ENCODE peak calls at places on chromosomes 1 and 21, in eight cellular contexts. One of them, this sample, is unnamed.

GRCh38 chr1:183871142-183871541 is 66.2 kb downstream of the RGL1 start:
- DNase-seq in neural crest cell: no peak
- DNase-seq in C1 segment of cervical spinal cord: peak; percentile 35
- DNase-seq in A172: peak; percentile 66
- DNase-seq in BJ: peak; percentile 12
- DNase-seq in activated naive CD4-positive, alpha-beta T cell: no peak
- DNase-seq in HFF-Myc: no peak
- DNase-seq in stimulated activated CD8-positive, alpha-beta memory T cell treated with anti-CD3 and anti-CD28 coated beads, Interleukin-15, amount 100 ng/mL, for 4 hours: no peak
- DNase-seq in this sample: no peak

GRCh38 chr1:246178902-246179301 is 328.2 kb downstream of the SMYD3 start:
- DNase-seq in neural crest cell: no peak
- DNase-seq in C1 segment of cervical spinal cord: no peak
- DNase-seq in A172: no peak
- DNase-seq in BJ: no peak
- DNase-seq in activated naive CD4-positive, alpha-beta T cell: no peak
- DNase-seq in HFF-Myc: no peak
- DNase-seq in stimulated activated CD8-positive, alpha-beta memory T cell treated with anti-CD3 and anti-CD28 coated beads, Interleukin-15, amount 100 ng/mL, for 4 hours: no peak
- DNase-seq in this sample: no peak

GRCh38 chr1:31701137-31701736 is 2.6 kb downstream of the COL16A1 start:
- DNase-seq in neural crest cell: no peak
- DNase-seq in C1 segment of cervical spinal cord: peak; percentile 48
- DNase-seq in A172: peak; percentile 92
- DNase-seq in BJ: peak; percentile 85
- DNase-seq in activated naive CD4-positive, alpha-beta T cell: no peak
- DNase-seq in HFF-Myc: peak; percentile 98
- DNase-seq in stimulated activated CD8-positive, alpha-beta memory T cell treated with anti-CD3 and anti-CD28 coated beads, Interleukin-15, amount 100 ng/mL, for 4 hours: no peak
- DNase-seq in this sample: no peak

GRCh38 chr1:26142165-26142564 is 16.7 kb upstream of the FAM110D start:
- DNase-seq in neural crest cell: no peak
- DNase-seq in C1 segment of cervical spinal cord: no peak
- DNase-seq in A172: no peak
- DNase-seq in BJ: no peak
- DNase-seq in activated naive CD4-positive, alpha-beta T cell: no peak
- DNase-seq in HFF-Myc: no peak
- DNase-seq in stimulated activated CD8-positive, alpha-beta memory T cell treated with anti-CD3 and anti-CD28 coated beads, Interleukin-15, amount 100 ng/mL, for 4 hours: no peak
- DNase-seq in this sample: no peak

GRCh38 chr1:7218210-7218832 is 433.1 kb downstream of the CAMTA1 start:
- DNase-seq in neural crest cell: peak; percentile 42
- DNase-seq in C1 segment of cervical spinal cord: peak; percentile 6
- DNase-seq in A172: peak; percentile 31
- DNase-seq in BJ: no peak
- DNase-seq in activated naive CD4-positive, alpha-beta T cell: no peak
- DNase-seq in HFF-Myc: no peak
- DNase-seq in stimulated activated CD8-positive, alpha-beta memory T cell treated with anti-CD3 and anti-CD28 coated beads, Interleukin-15, amount 100 ng/mL, for 4 hours: no peak
- DNase-seq in this sample: no peak

GRCh38 chr1:168079761-168080160 is 57.0 kb downstream of the GPR161 start:
- DNase-seq in neural crest cell: no peak
- DNase-seq in C1 segment of cervical spinal cord: no peak
- DNase-seq in A172: peak; percentile 68
- DNase-seq in BJ: no peak
- DNase-seq in activated naive CD4-positive, alpha-beta T cell: no peak
- DNase-seq in HFF-Myc: no peak
- DNase-seq in stimulated activated CD8-positive, alpha-beta memory T cell treated with anti-CD3 and anti-CD28 coated beads, Interleukin-15, amount 100 ng/mL, for 4 hours: no peak
- DNase-seq in this sample: no peak

GRCh38 chr1:203569490-203570318 is 56.9 kb upstream of the ATP2B4 start:
- DNase-seq in neural crest cell: no peak
- DNase-seq in C1 segment of cervical spinal cord: no peak
- DNase-seq in A172: peak; percentile 79
- DNase-seq in BJ: no peak
- DNase-seq in activated naive CD4-positive, alpha-beta T cell: no peak
- DNase-seq in HFF-Myc: no peak
- DNase-seq in stimulated activated CD8-positive, alpha-beta memory T cell treated with anti-CD3 and anti-CD28 coated beads, Interleukin-15, amount 100 ng/mL, for 4 hours: no peak
- DNase-seq in this sample: no peak

GRCh38 chr1:198246331-198246730 is 89.5 kb downstream of the NEK7 start:
- DNase-seq in neural crest cell: no peak
- DNase-seq in C1 segment of cervical spinal cord: peak; percentile 61
- DNase-seq in A172: no peak
- DNase-seq in BJ: no peak
- DNase-seq in activated naive CD4-positive, alpha-beta T cell: no peak
- DNase-seq in HFF-Myc: no peak
- DNase-seq in stimulated activated CD8-positive, alpha-beta memory T cell treated with anti-CD3 and anti-CD28 coated beads, Interleukin-15, amount 100 ng/mL, for 4 hours: no peak
- DNase-seq in this sample: no peak

GRCh38 chr1:8712413-8713229 is 104.8 kb downstream of the RERE start:
- DNase-seq in neural crest cell: no peak
- DNase-seq in C1 segment of cervical spinal cord: no peak
- DNase-seq in A172: peak; percentile 59
- DNase-seq in BJ: peak; percentile 67
- DNase-seq in activated naive CD4-positive, alpha-beta T cell: no peak
- DNase-seq in HFF-Myc: peak; percentile 73
- DNase-seq in stimulated activated CD8-positive, alpha-beta memory T cell treated with anti-CD3 and anti-CD28 coated beads, Interleukin-15, amount 100 ng/mL, for 4 hours: no peak
- DNase-seq in this sample: no peak

GRCh38 chr21:45204395-45204794 is 83.3 kb downstream of the POFUT2 start:
- DNase-seq in neural crest cell: no peak
- DNase-seq in C1 segment of cervical spinal cord: no peak
- DNase-seq in A172: no peak
- DNase-seq in BJ: no peak
- DNase-seq in activated naive CD4-positive, alpha-beta T cell: no peak
- DNase-seq in HFF-Myc: no peak
- DNase-seq in stimulated activated CD8-positive, alpha-beta memory T cell treated with anti-CD3 and anti-CD28 coated beads, Interleukin-15, amount 100 ng/mL, for 4 hours: no peak
- DNase-seq in this sample: no peak

GRCh38 chr1:111593403-111594127 is 26.0 kb upstream of the RAP1A start:
- DNase-seq in neural crest cell: no peak
- DNase-seq in C1 segment of cervical spinal cord: no peak
- DNase-seq in A172: no peak
- DNase-seq in BJ: no peak
- DNase-seq in activated naive CD4-positive, alpha-beta T cell: no peak
- DNase-seq in HFF-Myc: no peak
- DNase-seq in stimulated activated CD8-positive, alpha-beta memory T cell treated with anti-CD3 and anti-CD28 coated beads, Interleukin-15, amount 100 ng/mL, for 4 hours: no peak
- DNase-seq in this sample: no peak

GRCh38 chr21:30168086-30168485 is 1.5 kb upstream of the CLDN17 start:
- DNase-seq in neural crest cell: no peak
- DNase-seq in C1 segment of cervical spinal cord: no peak
- DNase-seq in A172: no peak
- DNase-seq in BJ: no peak
- DNase-seq in activated naive CD4-positive, alpha-beta T cell: no peak
- DNase-seq in HFF-Myc: no peak
- DNase-seq in stimulated activated CD8-positive, alpha-beta memory T cell treated with anti-CD3 and anti-CD28 coated beads, Interleukin-15, amount 100 ng/mL, for 4 hours: no peak
- DNase-seq in this sample: no peak

GRCh38 chr21:46599251-46599572 is 5.7 kb downstream of the S100B start:
- DNase-seq in neural crest cell: peak; percentile 46
- DNase-seq in C1 segment of cervical spinal cord: no peak
- DNase-seq in A172: peak; percentile 49
- DNase-seq in BJ: peak; percentile 68
- DNase-seq in activated naive CD4-positive, alpha-beta T cell: no peak
- DNase-seq in HFF-Myc: peak; percentile 10
- DNase-seq in stimulated activated CD8-positive, alpha-beta memory T cell treated with anti-CD3 and anti-CD28 coated beads, Interleukin-15, amount 100 ng/mL, for 4 hours: no peak
- DNase-seq in this sample: no peak

GRCh38 chr1:167631987-167632680 is 2.1 kb downstream of the RCSD1 start:
- DNase-seq in neural crest cell: no peak
- DNase-seq in C1 segment of cervical spinal cord: no peak
- DNase-seq in A172: no peak
- DNase-seq in BJ: no peak
- DNase-seq in activated naive CD4-positive, alpha-beta T cell: no peak
- DNase-seq in HFF-Myc: no peak
- DNase-seq in stimulated activated CD8-positive, alpha-beta memory T cell treated with anti-CD3 and anti-CD28 coated beads, Interleukin-15, amount 100 ng/mL, for 4 hours: no peak
- DNase-seq in this sample: no peak

GRCh38 chr1:243849089-243850012 is 692 bp downstream of the AKT3 start:
- DNase-seq in neural crest cell: peak; percentile 39
- DNase-seq in C1 segment of cervical spinal cord: peak; percentile 80
- DNase-seq in A172: peak; percentile 71
- DNase-seq in BJ: peak; percentile 29
- DNase-seq in activated naive CD4-positive, alpha-beta T cell: peak; percentile 44
- DNase-seq in HFF-Myc: no peak
- DNase-seq in stimulated activated CD8-positive, alpha-beta memory T cell treated with anti-CD3 and anti-CD28 coated beads, Interleukin-15, amount 100 ng/mL, for 4 hours: peak; percentile 81
- DNase-seq in this sample: peak; percentile 30

GRCh38 chr1:27601771-27602509 is 2.0 kb downstream of the AHDC1 start:
- DNase-seq in neural crest cell: no peak
- DNase-seq in C1 segment of cervical spinal cord: no peak
- DNase-seq in A172: no peak
- DNase-seq in BJ: no peak
- DNase-seq in activated naive CD4-positive, alpha-beta T cell: no peak
- DNase-seq in HFF-Myc: no peak
- DNase-seq in stimulated activated CD8-positive, alpha-beta memory T cell treated with anti-CD3 and anti-CD28 coated beads, Interleukin-15, amount 100 ng/mL, for 4 hours: no peak
- DNase-seq in this sample: no peak

GRCh38 chr1:230281531-230281930 is 144.6 kb downstream of the PGBD5 start:
- DNase-seq in neural crest cell: no peak
- DNase-seq in C1 segment of cervical spinal cord: no peak
- DNase-seq in A172: no peak
- DNase-seq in BJ: no peak
- DNase-seq in activated naive CD4-positive, alpha-beta T cell: no peak
- DNase-seq in HFF-Myc: no peak
- DNase-seq in stimulated activated CD8-positive, alpha-beta memory T cell treated with anti-CD3 and anti-CD28 coated beads, Interleukin-15, amount 100 ng/mL, for 4 hours: no peak
- DNase-seq in this sample: no peak

GRCh38 chr1:201468844-201469644 is at the start of gene PHLDA3:
- DNase-seq in neural crest cell: peak; percentile 66
- DNase-seq in C1 segment of cervical spinal cord: peak; percentile 50
- DNase-seq in A172: peak; percentile 70
- DNase-seq in BJ: peak; percentile 70
- DNase-seq in activated naive CD4-positive, alpha-beta T cell: no peak
- DNase-seq in HFF-Myc: no peak
- DNase-seq in stimulated activated CD8-positive, alpha-beta memory T cell treated with anti-CD3 and anti-CD28 coated beads, Interleukin-15, amount 100 ng/mL, for 4 hours: no peak
- DNase-seq in this sample: peak; percentile 62

GRCh38 chr1:48652334-48652733 is 124.4 kb downstream of the BEND5 start:
- DNase-seq in neural crest cell: no peak
- DNase-seq in C1 segment of cervical spinal cord: no peak
- DNase-seq in A172: no peak
- DNase-seq in BJ: no peak
- DNase-seq in activated naive CD4-positive, alpha-beta T cell: no peak
- DNase-seq in HFF-Myc: no peak
- DNase-seq in stimulated activated CD8-positive, alpha-beta memory T cell treated with anti-CD3 and anti-CD28 coated beads, Interleukin-15, amount 100 ng/mL, for 4 hours: no peak
- DNase-seq in this sample: no peak

GRCh38 chr1:171743014-171743870 is 1.4 kb upstream of the VAMP4 start:
- DNase-seq in neural crest cell: no peak
- DNase-seq in C1 segment of cervical spinal cord: peak; percentile 52
- DNase-seq in A172: peak; percentile 70
- DNase-seq in BJ: no peak
- DNase-seq in activated naive CD4-positive, alpha-beta T cell: no peak
- DNase-seq in HFF-Myc: no peak
- DNase-seq in stimulated activated CD8-positive, alpha-beta memory T cell treated with anti-CD3 and anti-CD28 coated beads, Interleukin-15, amount 100 ng/mL, for 4 hours: no peak
- DNase-seq in this sample: no peak

GRCh38 chr1:245822997-245823396 is 668.2 kb downstream of the KIF26B start:
- DNase-seq in neural crest cell: no peak
- DNase-seq in C1 segment of cervical spinal cord: no peak
- DNase-seq in A172: peak; percentile 95
- DNase-seq in BJ: peak; percentile 84
- DNase-seq in activated naive CD4-positive, alpha-beta T cell: no peak
- DNase-seq in HFF-Myc: peak; percentile 59
- DNase-seq in stimulated activated CD8-positive, alpha-beta memory T cell treated with anti-CD3 and anti-CD28 coated beads, Interleukin-15, amount 100 ng/mL, for 4 hours: no peak
- DNase-seq in this sample: no peak

GRCh38 chr1:25647106-25647505 is 30.5 kb downstream of the MAN1C1 start:
- DNase-seq in neural crest cell: no peak
- DNase-seq in C1 segment of cervical spinal cord: no peak
- DNase-seq in A172: no peak
- DNase-seq in BJ: no peak
- DNase-seq in activated naive CD4-positive, alpha-beta T cell: no peak
- DNase-seq in HFF-Myc: no peak
- DNase-seq in stimulated activated CD8-positive, alpha-beta memory T cell treated with anti-CD3 and anti-CD28 coated beads, Interleukin-15, amount 100 ng/mL, for 4 hours: no peak
- DNase-seq in this sample: no peak

GRCh38 chr1:164780863-164781262 is 221.9 kb downstream of the PBX1 start:
- DNase-seq in neural crest cell: no peak
- DNase-seq in C1 segment of cervical spinal cord: no peak
- DNase-seq in A172: peak; percentile 81
- DNase-seq in BJ: peak; percentile 85
- DNase-seq in activated naive CD4-positive, alpha-beta T cell: no peak
- DNase-seq in HFF-Myc: peak; percentile 81
- DNase-seq in stimulated activated CD8-positive, alpha-beta memory T cell treated with anti-CD3 and anti-CD28 coated beads, Interleukin-15, amount 100 ng/mL, for 4 hours: no peak
- DNase-seq in this sample: no peak

GRCh38 chr1:236774926-236775325 is 20.2 kb upstream of the MTR start:
- DNase-seq in neural crest cell: no peak
- DNase-seq in C1 segment of cervical spinal cord: no peak
- DNase-seq in A172: peak; percentile 34
- DNase-seq in BJ: no peak
- DNase-seq in activated naive CD4-positive, alpha-beta T cell: no peak
- DNase-seq in HFF-Myc: no peak
- DNase-seq in stimulated activated CD8-positive, alpha-beta memory T cell treated with anti-CD3 and anti-CD28 coated beads, Interleukin-15, amount 100 ng/mL, for 4 hours: no peak
- DNase-seq in this sample: no peak

GRCh38 chr1:230794431-230794830 is 47.2 kb downstream of the CAPN9 start:
- DNase-seq in neural crest cell: no peak
- DNase-seq in C1 segment of cervical spinal cord: peak; percentile 35
- DNase-seq in A172: no peak
- DNase-seq in BJ: no peak
- DNase-seq in activated naive CD4-positive, alpha-beta T cell: no peak
- DNase-seq in HFF-Myc: no peak
- DNase-seq in stimulated activated CD8-positive, alpha-beta memory T cell treated with anti-CD3 and anti-CD28 coated beads, Interleukin-15, amount 100 ng/mL, for 4 hours: no peak
- DNase-seq in this sample: no peak

GRCh38 chr1:77768006-77768405 is 8.4 kb upstream of the USP33 start:
- DNase-seq in neural crest cell: no peak
- DNase-seq in C1 segment of cervical spinal cord: no peak
- DNase-seq in A172: no peak
- DNase-seq in BJ: no peak
- DNase-seq in activated naive CD4-positive, alpha-beta T cell: no peak
- DNase-seq in HFF-Myc: no peak
- DNase-seq in stimulated activated CD8-positive, alpha-beta memory T cell treated with anti-CD3 and anti-CD28 coated beads, Interleukin-15, amount 100 ng/mL, for 4 hours: no peak
- DNase-seq in this sample: no peak

GRCh38 chr1:215923129-215923824 is 356.2 kb downstream of the KCTD3 start:
- DNase-seq in neural crest cell: no peak
- DNase-seq in C1 segment of cervical spinal cord: no peak
- DNase-seq in A172: peak; percentile 43
- DNase-seq in BJ: peak; percentile 19
- DNase-seq in activated naive CD4-positive, alpha-beta T cell: no peak
- DNase-seq in HFF-Myc: no peak
- DNase-seq in stimulated activated CD8-positive, alpha-beta memory T cell treated with anti-CD3 and anti-CD28 coated beads, Interleukin-15, amount 100 ng/mL, for 4 hours: no peak
- DNase-seq in this sample: no peak